ENCODE peak calls at places on chromosome 7, in five cellular contexts. One of them, this sample, is unnamed.

GRCh38 chr7:18356195-18356645 is 139.3 kb upstream of the HDAC9 start:
- DNase-seq in GDM1: no peak
- DNase-seq in NCI-H345: peak
- DNase-seq in non-pigmented ciliary epithelial cell: no peak
- DNase-seq in activated T-helper 9 cell treated with anti-CD3 and anti-CD28 coated beads, Interleukin-2, amount 50 U/mL, for 16 hours: no peak
- DNase-seq in this sample: no peak

GRCh38 chr7:143360788-143361551 is 1.5 kb downstream of the FAM131B start:
- DNase-seq in activated T-helper 9 cell treated with anti-CD3 and anti-CD28 coated beads, Interleukin-2, amount 50 U/mL, for 16 hours: no peak
- DNase-seq in GDM1: no peak
- DNase-seq in NCI-H345: peak
- DNase-seq in non-pigmented ciliary epithelial cell: no peak
- DNase-seq in this sample: no peak

GRCh38 chr7:610141-610530 is 90.5 kb upstream of the PDGFA start:
- DNase-seq in activated T-helper 9 cell treated with anti-CD3 and anti-CD28 coated beads, Interleukin-2, amount 50 U/mL, for 16 hours: no peak
- DNase-seq in non-pigmented ciliary epithelial cell: no peak
- DNase-seq in NCI-H345: peak
- DNase-seq in GDM1: no peak
- DNase-seq in this sample: no peak

GRCh38 chr7:11486271-11486670 is 345.7 kb downstream of the THSD7A start:
- DNase-seq in NCI-H345: no peak
- DNase-seq in GDM1: no peak
- DNase-seq in non-pigmented ciliary epithelial cell: no peak
- DNase-seq in activated T-helper 9 cell treated with anti-CD3 and anti-CD28 coated beads, Interleukin-2, amount 50 U/mL, for 16 hours: no peak
- DNase-seq in this sample: no peak

GRCh38 chr7:98027342-98028033 is 37.5 kb upstream of the OCM2 start:
- DNase-seq in activated T-helper 9 cell treated with anti-CD3 and anti-CD28 coated beads, Interleukin-2, amount 50 U/mL, for 16 hours: no peak
- DNase-seq in NCI-H345: no peak
- DNase-seq in non-pigmented ciliary epithelial cell: no peak
- DNase-seq in GDM1: no peak
- DNase-seq in this sample: no peak

GRCh38 chr7:17444673-17445072 is 146.2 kb downstream of the AHR start:
- DNase-seq in activated T-helper 9 cell treated with anti-CD3 and anti-CD28 coated beads, Interleukin-2, amount 50 U/mL, for 16 hours: no peak
- DNase-seq in non-pigmented ciliary epithelial cell: no peak
- DNase-seq in GDM1: no peak
- DNase-seq in NCI-H345: no peak
- DNase-seq in this sample: no peak

GRCh38 chr7:72925546-72926120 is 738 bp downstream of the POM121 start:
- DNase-seq in NCI-H345: no peak
- DNase-seq in non-pigmented ciliary epithelial cell: no peak
- DNase-seq in activated T-helper 9 cell treated with anti-CD3 and anti-CD28 coated beads, Interleukin-2, amount 50 U/mL, for 16 hours: no peak
- DNase-seq in GDM1: no peak
- DNase-seq in this sample: no peak

GRCh38 chr7:34156336-34156735 is 251.0 kb downstream of the BMPER start:
- DNase-seq in activated T-helper 9 cell treated with anti-CD3 and anti-CD28 coated beads, Interleukin-2, amount 50 U/mL, for 16 hours: no peak
- DNase-seq in GDM1: no peak
- DNase-seq in non-pigmented ciliary epithelial cell: no peak
- DNase-seq in NCI-H345: no peak
- DNase-seq in this sample: no peak

GRCh38 chr7:25308246-25308645 is 80.0 kb upstream of the NPVF start:
- DNase-seq in GDM1: no peak
- DNase-seq in activated T-helper 9 cell treated with anti-CD3 and anti-CD28 coated beads, Interleukin-2, amount 50 U/mL, for 16 hours: no peak
- DNase-seq in non-pigmented ciliary epithelial cell: no peak
- DNase-seq in NCI-H345: no peak
- DNase-seq in this sample: no peak

GRCh38 chr7:47482013-47482761 is 99.7 kb downstream of the TNS3 start:
- DNase-seq in NCI-H345: no peak
- DNase-seq in activated T-helper 9 cell treated with anti-CD3 and anti-CD28 coated beads, Interleukin-2, amount 50 U/mL, for 16 hours: no peak
- DNase-seq in GDM1: no peak
- DNase-seq in non-pigmented ciliary epithelial cell: peak
- DNase-seq in this sample: no peak

GRCh38 chr7:98976396-98977185 is 98.3 kb downstream of the TRRAP start:
- DNase-seq in NCI-H345: no peak
- DNase-seq in activated T-helper 9 cell treated with anti-CD3 and anti-CD28 coated beads, Interleukin-2, amount 50 U/mL, for 16 hours: no peak
- DNase-seq in non-pigmented ciliary epithelial cell: no peak
- DNase-seq in GDM1: no peak
- DNase-seq in this sample: no peak

GRCh38 chr7:25854608-25855497 is 297.1 kb upstream of the NFE2L3 start:
- DNase-seq in GDM1: peak
- DNase-seq in non-pigmented ciliary epithelial cell: peak
- DNase-seq in activated T-helper 9 cell treated with anti-CD3 and anti-CD28 coated beads, Interleukin-2, amount 50 U/mL, for 16 hours: no peak
- DNase-seq in NCI-H345: peak
- DNase-seq in this sample: peak

GRCh38 chr7:137891016-137891655 is 44.4 kb upstream of the DGKI start:
- DNase-seq in NCI-H345: no peak
- DNase-seq in activated T-helper 9 cell treated with anti-CD3 and anti-CD28 coated beads, Interleukin-2, amount 50 U/mL, for 16 hours: no peak
- DNase-seq in GDM1: no peak
- DNase-seq in non-pigmented ciliary epithelial cell: no peak
- DNase-seq in this sample: no peak

GRCh38 chr7:50856821-50857220 is 74.1 kb upstream of the GRB10 start:
- DNase-seq in activated T-helper 9 cell treated with anti-CD3 and anti-CD28 coated beads, Interleukin-2, amount 50 U/mL, for 16 hours: no peak
- DNase-seq in non-pigmented ciliary epithelial cell: no peak
- DNase-seq in NCI-H345: no peak
- DNase-seq in GDM1: no peak
- DNase-seq in this sample: no peak

GRCh38 chr7:55255501-55256445 is 109.4 kb upstream of the LANCL2 start:
- DNase-seq in NCI-H345: peak
- DNase-seq in activated T-helper 9 cell treated with anti-CD3 and anti-CD28 coated beads, Interleukin-2, amount 50 U/mL, for 16 hours: peak
- DNase-seq in GDM1: peak
- DNase-seq in non-pigmented ciliary epithelial cell: no peak
- DNase-seq in this sample: peak

GRCh38 chr7:39132306-39132705 is 154.6 kb downstream of the POU6F2 start:
- DNase-seq in NCI-H345: no peak
- DNase-seq in GDM1: no peak
- DNase-seq in non-pigmented ciliary epithelial cell: no peak
- DNase-seq in activated T-helper 9 cell treated with anti-CD3 and anti-CD28 coated beads, Interleukin-2, amount 50 U/mL, for 16 hours: no peak
- DNase-seq in this sample: no peak

GRCh38 chr7:94623820-94624219 is 32.1 kb downstream of the SGCE start:
- DNase-seq in non-pigmented ciliary epithelial cell: no peak
- DNase-seq in NCI-H345: no peak
- DNase-seq in activated T-helper 9 cell treated with anti-CD3 and anti-CD28 coated beads, Interleukin-2, amount 50 U/mL, for 16 hours: no peak
- DNase-seq in GDM1: no peak
- DNase-seq in this sample: no peak

This sample was measured in NCI-H2029 treated with DMSO at 0.1 percent for 48 hours.